ENCODE peak calls at places on chromosomes 2 and 18, in seven cellular contexts. One of them, this sample, is unnamed.

GRCh38 chr18:74166397-74166796 is 18.1 kb downstream of the TIMM21 start:
- DNase-seq in mesenchymal stem cell: no peak
- DNase-seq in H1: no peak
- DNase-seq in neuronal stem cell: no peak
- DNase-seq in H9: no peak
- DNase-seq in trophoblast cell: no peak
- DNase-seq in IMR-90: peak; percentile 7
- DNase-seq in this sample: no peak

GRCh38 chr18:79396431-79397287 is 929 bp downstream of the NFATC1 start:
- DNase-seq in H1: no peak
- DNase-seq in IMR-90: peak; percentile 26
- DNase-seq in neuronal stem cell: no peak
- DNase-seq in mesenchymal stem cell: no peak
- DNase-seq in trophoblast cell: peak; percentile 57
- DNase-seq in H9: no peak
- DNase-seq in this sample: peak; percentile 63

GRCh38 chr2:226799976-226800940 is 638 bp upstream of the IRS1 start:
- DNase-seq in neuronal stem cell: no peak
- DNase-seq in IMR-90: peak; percentile 23
- DNase-seq in H9: peak; percentile 38
- DNase-seq in mesenchymal stem cell: peak; percentile 41
- DNase-seq in H1: no peak
- DNase-seq in trophoblast cell: no peak
- DNase-seq in this sample: peak; percentile 58

GRCh38 chr2:199308567-199308966 is 149.2 kb downstream of the SATB2 start:
- DNase-seq in mesenchymal stem cell: no peak
- DNase-seq in neuronal stem cell: no peak
- DNase-seq in H1: no peak
- DNase-seq in trophoblast cell: no peak
- DNase-seq in H9: no peak
- DNase-seq in IMR-90: no peak
- DNase-seq in this sample: no peak

GRCh38 chr18:26436176-26437031 is 111.9 kb downstream of the KCTD1 start:
- DNase-seq in IMR-90: peak; percentile 89
- DNase-seq in H9: no peak
- DNase-seq in H1: no peak
- DNase-seq in neuronal stem cell: no peak
- DNase-seq in trophoblast cell: peak; percentile 73
- DNase-seq in mesenchymal stem cell: peak; percentile 63
- DNase-seq in this sample: peak; percentile 58

GRCh38 chr2:166405569-166405926 is 29.8 kb upstream of the SCN9A start:
- DNase-seq in neuronal stem cell: no peak
- DNase-seq in H9: no peak
- DNase-seq in mesenchymal stem cell: no peak
- DNase-seq in H1: no peak
- DNase-seq in trophoblast cell: no peak
- DNase-seq in IMR-90: no peak
- DNase-seq in this sample: no peak

GRCh38 chr2:202034249-202035088 is 814 bp downstream of the FZD7 start:
- DNase-seq in IMR-90: no peak
- DNase-seq in neuronal stem cell: no peak
- DNase-seq in mesenchymal stem cell: peak; percentile 69
- DNase-seq in H1: no peak
- DNase-seq in trophoblast cell: peak; percentile 60
- DNase-seq in H9: no peak
- DNase-seq in this sample: peak; percentile 52

GRCh38 chr2:15042824-15043223 is 410.3 kb downstream of the LRATD1 start:
- DNase-seq in IMR-90: peak; percentile 98
- DNase-seq in trophoblast cell: no peak
- DNase-seq in H9: no peak
- DNase-seq in H1: no peak
- DNase-seq in mesenchymal stem cell: peak; percentile 19
- DNase-seq in neuronal stem cell: no peak
- DNase-seq in this sample: no peak

GRCh38 chr2:98807221-98807620 is 76.3 kb upstream of the MGAT4A start:
- DNase-seq in neuronal stem cell: no peak
- DNase-seq in mesenchymal stem cell: no peak
- DNase-seq in IMR-90: no peak
- DNase-seq in trophoblast cell: no peak
- DNase-seq in H9: no peak
- DNase-seq in H1: no peak
- DNase-seq in this sample: no peak

GRCh38 chr18:44039826-44040225 is 640.9 kb upstream of the SETBP1 start:
- DNase-seq in trophoblast cell: no peak
- DNase-seq in IMR-90: no peak
- DNase-seq in H9: no peak
- DNase-seq in H1: no peak
- DNase-seq in mesenchymal stem cell: peak; percentile 28
- DNase-seq in neuronal stem cell: no peak
- DNase-seq in this sample: no peak

GRCh38 chr18:33440011-33440383 is 524 bp downstream of the CCDC178 start:
- DNase-seq in neuronal stem cell: peak; percentile 48
- DNase-seq in mesenchymal stem cell: peak; percentile 84
- DNase-seq in H1: peak; percentile 36
- DNase-seq in trophoblast cell: peak; percentile 2
- DNase-seq in H9: peak; percentile 72
- DNase-seq in IMR-90: peak; percentile 60
- DNase-seq in this sample: peak; percentile 68

GRCh38 chr2:36389081-36389480 is 33.5 kb downstream of the CRIM1 start:
- DNase-seq in H9: no peak
- DNase-seq in neuronal stem cell: no peak
- DNase-seq in trophoblast cell: peak; percentile 72
- DNase-seq in mesenchymal stem cell: peak; percentile 63
- DNase-seq in H1: no peak
- DNase-seq in IMR-90: peak; percentile 67
- DNase-seq in this sample: peak; percentile 45

GRCh38 chr2:164205347-164205746 is 415.9 kb downstream of the GRB14 start:
- DNase-seq in mesenchymal stem cell: peak; percentile 78
- DNase-seq in trophoblast cell: peak; percentile 58
- DNase-seq in neuronal stem cell: no peak
- DNase-seq in H1: no peak
- DNase-seq in H9: no peak
- DNase-seq in IMR-90: peak; percentile 80
- DNase-seq in this sample: no peak

GRCh38 chr18:24014986-24015896 is 687 bp downstream of the TTC39C start:
- DNase-seq in H1: no peak
- DNase-seq in IMR-90: peak; percentile 76
- DNase-seq in trophoblast cell: peak; percentile 93
- DNase-seq in neuronal stem cell: peak; percentile 46
- DNase-seq in H9: peak; percentile 51
- DNase-seq in mesenchymal stem cell: peak; percentile 78
- DNase-seq in this sample: peak; percentile 55

GRCh38 chr2:229921101-229921891 is 513 bp downstream of the TRIP12 start:
- DNase-seq in H9: peak; percentile 62
- DNase-seq in mesenchymal stem cell: peak; percentile 81
- DNase-seq in IMR-90: peak; percentile 58
- DNase-seq in H1: no peak
- DNase-seq in trophoblast cell: peak; percentile 49
- DNase-seq in neuronal stem cell: peak; percentile 46
- DNase-seq in this sample: peak; percentile 64

GRCh38 chr2:189681203-189681602 is 6.7 kb downstream of the ANKAR start:
- DNase-seq in trophoblast cell: no peak
- DNase-seq in mesenchymal stem cell: no peak
- DNase-seq in H9: no peak
- DNase-seq in H1: no peak
- DNase-seq in neuronal stem cell: no peak
- DNase-seq in IMR-90: no peak
- DNase-seq in this sample: no peak

GRCh38 chr2:43399515-43400245 is 173.3 kb upstream of the ZFP36L2 start:
- DNase-seq in IMR-90: peak; percentile 87
- DNase-seq in H9: no peak
- DNase-seq in mesenchymal stem cell: peak; percentile 89
- DNase-seq in neuronal stem cell: no peak
- DNase-seq in H1: no peak
- DNase-seq in trophoblast cell: peak; percentile 33
- DNase-seq in this sample: no peak

GRCh38 chr2:230981704-230982103 is 14.2 kb upstream of the SPATA3 start:
- DNase-seq in H1: no peak
- DNase-seq in mesenchymal stem cell: no peak
- DNase-seq in trophoblast cell: no peak
- DNase-seq in H9: no peak
- DNase-seq in IMR-90: no peak
- DNase-seq in neuronal stem cell: no peak
- DNase-seq in this sample: no peak

GRCh38 chr2:240494194-240494793 is 58.8 kb downstream of the GPC1 start:
- DNase-seq in IMR-90: no peak
- DNase-seq in H1: no peak
- DNase-seq in mesenchymal stem cell: no peak
- DNase-seq in trophoblast cell: no peak
- DNase-seq in H9: no peak
- DNase-seq in neuronal stem cell: no peak
- DNase-seq in this sample: no peak

GRCh38 chr2:164314148-164314547 is 307.1 kb downstream of the GRB14 start:
- DNase-seq in trophoblast cell: no peak
- DNase-seq in H9: no peak
- DNase-seq in H1: no peak
- DNase-seq in neuronal stem cell: no peak
- DNase-seq in IMR-90: no peak
- DNase-seq in mesenchymal stem cell: peak; percentile 57
- DNase-seq in this sample: no peak

GRCh38 chr2:64325477-64325851 is 128.5 kb upstream of the LGALSL start:
- DNase-seq in mesenchymal stem cell: no peak
- DNase-seq in IMR-90: no peak
- DNase-seq in H1: no peak
- DNase-seq in trophoblast cell: peak; percentile 28
- DNase-seq in H9: no peak
- DNase-seq in neuronal stem cell: no peak
- DNase-seq in this sample: peak; percentile 56

GRCh38 chr2:197620113-197620512 is 55.3 kb downstream of the RFTN2 start:
- DNase-seq in trophoblast cell: no peak
- DNase-seq in mesenchymal stem cell: no peak
- DNase-seq in H9: no peak
- DNase-seq in IMR-90: no peak
- DNase-seq in neuronal stem cell: no peak
- DNase-seq in H1: no peak
- DNase-seq in this sample: peak; percentile 19
- H3K4me1 ChIP-seq in trophoblast cell: no peaks in the 10 kb centered on the region
- H3K4me1 ChIP-seq in mesenchymal stem cell: no peaks in the 10 kb centered on the region
- H3K4me1 ChIP-seq in H9: peaks cover 2% of the 10 kb centered on the region
- H3K4me1 ChIP-seq in IMR-90: no peaks in the 10 kb centered on the region
- H3K4me1 ChIP-seq in neuronal stem cell: no peaks in the 10 kb centered on the region
- H3K4me1 ChIP-seq in H1: no peaks in the 10 kb centered on the region
- H3K4me1 ChIP-seq in this sample: no peaks in the 10 kb centered on the region

GRCh38 chr2:217440000-217440399 is 562.8 kb downstream of the TNS1 start:
- DNase-seq in neuronal stem cell: no peak
- DNase-seq in trophoblast cell: no peak
- DNase-seq in mesenchymal stem cell: peak; percentile 41
- DNase-seq in IMR-90: peak; percentile 22
- DNase-seq in H1: no peak
- DNase-seq in H9: no peak
- DNase-seq in this sample: no peak

GRCh38 chr2:217444509-217444908 is 558.3 kb downstream of the TNS1 start:
- DNase-seq in H1: no peak
- DNase-seq in trophoblast cell: no peak
- DNase-seq in mesenchymal stem cell: no peak
- DNase-seq in IMR-90: no peak
- DNase-seq in neuronal stem cell: no peak
- DNase-seq in H9: no peak
- DNase-seq in this sample: no peak

GRCh38 chr2:217449436-217449835 is 553.4 kb downstream of the TNS1 start:
- DNase-seq in neuronal stem cell: no peak
- DNase-seq in mesenchymal stem cell: no peak
- DNase-seq in IMR-90: no peak
- DNase-seq in trophoblast cell: no peak
- DNase-seq in H1: no peak
- DNase-seq in H9: no peak
- DNase-seq in this sample: no peak

GRCh38 chr2:217445726-217446125 is 557.1 kb downstream of the TNS1 start:
- DNase-seq in IMR-90: no peak
- DNase-seq in mesenchymal stem cell: peak; percentile 48
- DNase-seq in H9: no peak
- DNase-seq in trophoblast cell: no peak
- DNase-seq in neuronal stem cell: no peak
- DNase-seq in H1: no peak
- DNase-seq in this sample: no peak

GRCh38 chr2:217444932-217445331 is 557.9 kb downstream of the TNS1 start:
- DNase-seq in trophoblast cell: no peak
- DNase-seq in IMR-90: no peak
- DNase-seq in H1: no peak
- DNase-seq in neuronal stem cell: no peak
- DNase-seq in H9: no peak
- DNase-seq in mesenchymal stem cell: no peak
- DNase-seq in this sample: no peak
- H3K4ac ChIP-seq in trophoblast cell: no peak overlapping the region
- H3K4ac ChIP-seq in IMR-90: no peak overlapping the region
- H3K4ac ChIP-seq in H1: no peak overlapping the region
- H3K4ac ChIP-seq in neuronal stem cell: no peak overlapping the region
- H3K4ac ChIP-seq in H9: no peak overlapping the region
- H3K4ac ChIP-seq in mesenchymal stem cell: no peak overlapping the region
- H3K4ac ChIP-seq in this sample: no peak overlapping the region

DNA sequence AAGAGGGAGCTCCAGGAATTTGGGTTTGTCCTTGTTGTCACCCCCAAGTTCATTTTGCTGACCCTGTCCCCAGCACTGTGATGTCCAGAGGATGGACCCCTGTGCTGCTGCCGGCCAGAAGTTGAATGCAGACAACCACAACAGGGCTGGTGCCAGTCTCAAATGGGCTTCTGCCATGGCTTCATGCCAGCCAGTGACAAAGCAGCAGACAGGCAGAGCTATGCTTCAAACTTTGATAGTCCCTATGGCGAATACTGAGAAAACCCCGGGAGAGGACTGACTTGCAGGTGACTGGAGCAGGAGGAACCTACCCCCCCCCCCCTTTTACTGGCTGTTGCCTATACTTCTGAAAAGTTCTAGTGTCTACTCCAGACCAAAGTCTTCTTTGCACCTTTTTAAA is 3.2 kb downstream of the SMAD7 start:
- DNase-seq in H9: peak; percentile 22
- DNase-seq in IMR-90: no peak
- DNase-seq in neuronal stem cell: no peak
- DNase-seq in mesenchymal stem cell: peak; percentile 22
- DNase-seq in trophoblast cell: no peak
- DNase-seq in H1: no peak
- DNase-seq in this sample: no peak
- H3K4me1 ChIP-seq in H9: peaks cover 12% of the 10 kb centered on the region
- H3K4me1 ChIP-seq in IMR-90: peaks cover 25% of the 10 kb centered on the region
- H3K4me1 ChIP-seq in neuronal stem cell: peaks cover 19% of the 10 kb centered on the region
- H3K4me1 ChIP-seq in mesenchymal stem cell: peaks cover 25% of the 10 kb centered on the region
- H3K4me1 ChIP-seq in trophoblast cell: peaks cover 30% of the 10 kb centered on the region
- H3K4me1 ChIP-seq in H1: peaks cover 12% of the 10 kb centered on the region
- H3K4me1 ChIP-seq in this sample: peaks cover 39% of the 10 kb centered on the region

DNA sequence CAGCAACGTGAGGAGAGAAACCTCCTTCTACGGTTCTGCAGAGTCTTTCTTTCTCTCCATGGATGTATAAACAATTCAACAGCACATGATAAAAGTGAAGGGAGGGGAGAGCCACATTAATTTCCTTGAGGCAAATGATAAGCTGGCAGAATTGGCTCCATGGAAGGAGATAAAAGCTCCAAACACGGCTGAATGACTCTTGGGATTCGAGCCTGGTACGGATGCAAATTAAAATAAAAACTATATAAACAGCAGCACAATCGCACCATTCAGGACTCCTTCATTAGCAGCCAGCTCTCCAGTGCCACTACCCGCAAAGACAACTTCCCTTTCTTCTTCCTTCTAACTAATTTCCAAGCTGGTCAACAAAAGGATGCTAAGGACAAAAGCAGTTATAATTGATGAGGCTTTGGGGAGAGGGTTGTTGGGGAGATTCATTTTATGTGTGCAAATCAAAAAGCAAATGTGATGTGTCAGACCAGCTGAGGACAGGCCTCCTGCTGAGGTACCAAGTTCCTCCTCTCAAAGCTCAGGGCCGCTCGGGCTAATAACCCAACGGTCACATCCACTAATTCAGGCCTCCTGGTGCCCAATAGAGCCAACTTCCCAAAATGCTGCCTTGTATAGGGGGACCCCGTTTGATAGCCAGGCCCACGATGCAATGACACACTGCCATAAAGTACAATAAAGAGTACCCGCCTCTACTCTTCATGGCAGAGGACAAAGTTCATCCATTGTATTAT is 88.5 kb upstream of the RTN4 start:
- DNase-seq in H1: no peak
- DNase-seq in IMR-90: no peak
- DNase-seq in neuronal stem cell: no peak
- DNase-seq in trophoblast cell: no peak
- DNase-seq in mesenchymal stem cell: no peak
- DNase-seq in H9: no peak
- DNase-seq in this sample: no peak
- H3K4ac ChIP-seq in H1: no peak overlapping the region
- H3K4ac ChIP-seq in IMR-90: peak overlapping the region; percentile 75
- H3K4ac ChIP-seq in neuronal stem cell: no peak overlapping the region
- H3K4ac ChIP-seq in trophoblast cell: no peak overlapping the region
- H3K4ac ChIP-seq in mesenchymal stem cell: no peak overlapping the region
- H3K4ac ChIP-seq in H9: no peak overlapping the region
- H3K4ac ChIP-seq in this sample: no peak overlapping the region

This sample was measured in mesendoderm.